ENCODE peak calls at places on chromosomes 7 and 10, in six cellular contexts. S is Panc1, Q is GM12878, G is K562, N is HCT116, T is HepG2. P is an unnamed sample.

GRCh38 chr7:139777304-139777890 is 401 bp downstream of the HIPK2 start:
- DNase-seq in Q (no peak), S (no peak), N (no peak), T (no peak), G (peak), P (peak)

GRCh38 chr10:49176310-49177268 is 11.6 kb downstream of the TMEM273 start:
- DNase-seq in G (peak), T (no peak), N (no peak), Q (no peak), S (no peak), P (no peak)

GRCh38 chr10:6195376-6195775 is 7.4 kb upstream of the PFKFB3 start:
- DNase-seq in Q (no peak), N (no peak), G (no peak), S (no peak), T (no peak), P (no peak)

GRCh38 chr10:343231-344215 is 208.3 kb downstream of the ZMYND11 start:
- DNase-seq in T (no peak), Q (no peak), G (no peak), N (no peak), S (no peak), P (no peak)

GRCh38 chr7:65475040-65475726 is 101.5 kb downstream of the ZNF92 start:
- DNase-seq in S (no peak), T (no peak), Q (no peak), N (no peak), G (no peak), P (no peak)

GRCh38 chr10:119595715-119596515 is 849 bp downstream of the TIAL1 start:
- DNase-seq in N (no peak), S (no peak), Q (no peak), G (peak), T (no peak), P (no peak)

GRCh38 chr7:68434857-68435256 is 1163.4 kb upstream of the AUTS2 start:
- DNase-seq in N (no peak), S (no peak), Q (no peak), T (no peak), G (no peak), P (no peak)

GRCh38 chr10:93475871-93476270 is 6.3 kb downstream of the MYOF start:
- DNase-seq in S (peak), T (peak), Q (no peak), G (no peak), N (peak), P (no peak)

GRCh38 chr7:33770581-33770980 is 134.8 kb upstream of the BMPER start:
- DNase-seq in S (no peak), Q (no peak), G (no peak), T (no peak), N (no peak), P (no peak)

GRCh38 chr7:106488465-106488864 is 172.5 kb downstream of the CCDC71L start:
- DNase-seq in N (no peak), G (no peak), T (no peak), Q (no peak), S (no peak), P (no peak)

GRCh38 chr10:78627254-78627795 is 441.4 kb upstream of the ZMIZ1 start:
- DNase-seq in G (no peak), T (no peak), Q (no peak), N (no peak), S (no peak), P (no peak)
- TF ChIP-seq SIN3A in G (no peak), T (no peak), Q (no peak), N (no peak), S (no peak), P (no peak)

GRCh38 chr10:70539471-70539870 is 60.9 kb downstream of the PALD1 start:
- DNase-seq in N (no peak), T (no peak), S (no peak), G (no peak), Q (no peak), P (no peak)

GRCh38 chr10:70542565-70542938 is 60.0 kb downstream of the PRF1 start:
- DNase-seq in N (no peak), S (no peak), T (no peak), G (no peak), Q (no peak), P (no peak)

GRCh38 chr10:70541738-70542564 is 60.6 kb downstream of the PRF1 start:
- DNase-seq in S (no peak), T (no peak), N (no peak), Q (no peak), G (no peak), P (no peak)

GRCh38 chr10:70540089-70540788 is 61.7 kb downstream of the PALD1 start:
- DNase-seq in T (peak), G (peak), S (no peak), N (no peak), Q (no peak), P (peak)

DNA sequence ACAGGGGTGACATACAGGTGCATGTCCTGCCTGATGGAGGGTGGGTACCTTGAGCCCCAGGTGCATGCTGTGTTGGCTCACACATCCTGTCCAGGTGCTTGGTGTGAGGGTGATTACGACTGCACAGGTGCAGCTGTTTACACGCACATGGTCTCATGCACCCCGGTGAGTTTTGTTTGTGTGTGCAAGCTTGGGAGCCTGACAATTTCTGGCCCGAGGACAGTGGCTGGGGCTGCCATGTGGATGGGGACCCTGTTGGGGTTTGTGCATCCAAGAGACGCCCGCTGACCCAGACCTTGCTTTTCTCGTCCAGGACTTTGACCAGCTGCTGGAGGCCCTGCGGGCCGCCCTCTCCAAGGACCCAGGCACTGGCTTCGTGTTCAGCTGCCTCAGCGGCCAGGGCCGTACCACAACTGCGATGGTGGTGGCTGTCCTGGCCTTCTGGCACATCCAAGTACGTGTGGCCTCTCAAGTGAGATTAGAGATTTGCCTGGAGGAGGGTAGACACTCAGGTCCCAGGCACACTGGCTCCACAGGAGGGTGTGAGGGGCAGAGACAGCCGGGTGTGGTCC is 61.7 kb downstream of the PRF1 start:
- DNase-seq in N (no peak), G (no peak), Q (no peak), T (no peak), S (no peak), P (no peak)
- TF ChIP-seq SIN3A in N (no peak), G (no peak), Q (no peak), T (no peak), S (no peak), P (no peak)

DNA sequence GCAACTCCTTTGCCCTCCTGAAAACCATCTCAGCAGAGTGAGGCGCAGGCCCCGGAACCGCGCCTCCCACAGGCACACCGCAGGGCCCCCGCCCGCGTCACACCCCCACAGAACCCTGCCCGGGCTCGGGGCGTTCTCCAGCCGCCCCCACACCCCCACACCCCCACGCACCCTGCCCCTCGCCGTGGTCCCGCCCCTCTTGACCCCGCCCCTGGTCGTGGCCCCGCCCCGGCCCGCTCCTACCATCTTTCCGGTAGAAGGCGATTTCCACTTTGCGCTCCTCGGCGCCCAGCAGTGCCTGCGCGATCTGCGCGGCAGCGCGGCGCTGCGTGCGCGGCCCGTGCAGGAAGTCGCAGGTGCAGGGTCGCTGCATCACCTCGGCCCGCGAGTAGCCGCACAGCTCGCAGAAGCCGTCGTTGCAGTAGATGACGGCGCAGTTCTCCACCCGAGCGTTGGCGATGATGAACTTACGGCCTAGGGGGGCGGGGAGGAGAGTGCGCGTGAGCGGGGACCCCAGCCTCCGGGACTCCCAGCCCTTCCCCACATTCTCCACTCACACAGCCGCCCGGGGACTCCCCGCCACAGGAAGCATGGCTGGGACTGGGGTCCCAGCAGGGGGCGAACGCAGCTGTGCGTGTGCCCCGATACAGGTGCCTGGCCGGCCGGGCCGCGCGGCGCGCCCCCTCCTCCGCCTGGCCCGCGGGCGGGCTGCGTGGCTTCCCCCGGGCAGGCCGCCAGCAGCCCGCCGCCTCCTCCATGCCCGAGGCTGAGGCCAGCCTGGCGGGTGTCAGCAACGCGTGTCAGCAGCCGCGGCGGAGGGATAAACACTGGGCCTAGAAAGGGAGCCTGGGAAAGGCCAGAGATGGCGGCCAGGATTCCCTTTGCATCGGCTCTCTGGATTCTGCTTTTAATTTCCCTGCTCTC is 3.4 kb downstream of the KCNH2 start:
- DNase-seq in Q (no peak), T (no peak), G (peak), S (no peak), N (peak), P (peak)
- TF ChIP-seq SIN3A in Q (no peak), T (no peak), G (peak), S (no peak), N (no peak), P (no peak)

GRCh38 chr7:152035807-152036206 is 10.3 kb downstream of the GALNT11 start:
- DNase-seq in T (no peak), Q (no peak), G (no peak), N (no peak), S (no peak), P (no peak)
- TF ChIP-seq SIN3A in T (no peak), Q (no peak), G (no peak), N (no peak), S (no peak), P (no peak)

GRCh38 chr10:78017856-78018255 is 11.5 kb downstream of the POLR3A start:
- DNase-seq in G (no peak), N (no peak), T (no peak), Q (no peak), S (no peak), P (no peak)
- TF ChIP-seq SIN3A in G (no peak), N (no peak), T (no peak), Q (no peak), S (no peak), P (no peak)

GRCh38 chr10:86169066-86169465 is 197.5 kb downstream of the GRID1 start:
- DNase-seq in G (no peak), Q (no peak), T (no peak), S (no peak), N (no peak), P (no peak)

GRCh38 chr10:86167762-86168128 is 198.8 kb downstream of the GRID1 start:
- DNase-seq in N (no peak), G (no peak), S (no peak), T (no peak), Q (no peak), P (no peak)

GRCh38 chr10:86168256-86168655 is 198.3 kb downstream of the GRID1 start:
- DNase-seq in T (no peak), N (no peak), G (no peak), S (no peak), Q (no peak), P (no peak)

GRCh38 chr10:86170255-86171153 is 196.1 kb downstream of the GRID1 start:
- DNase-seq in T (no peak), N (no peak), G (no peak), S (no peak), Q (peak), P (no peak)

GRCh38 chr10:86169506-86170254 is 196.9 kb downstream of the GRID1 start:
- DNase-seq in S (no peak), G (no peak), N (no peak), Q (no peak), T (no peak), P (no peak)
- TF ChIP-seq SIN3A in S (no peak), G (no peak), N (no peak), Q (no peak), T (no peak), P (no peak)

GRCh38 chr10:77351386-77351785 is 286.2 kb downstream of the KCNMA1 start:
- DNase-seq in T (no peak), G (no peak), S (no peak), N (no peak), Q (no peak), P (no peak)
- TF ChIP-seq SIN3A in T (no peak), G (no peak), S (no peak), N (no peak), Q (no peak), P (no peak)

GRCh38 chr7:134453526-134453925 is 5.4 kb downstream of the AKR1B1 start:
- DNase-seq in N (no peak), T (no peak), G (no peak), S (no peak), Q (no peak), P (no peak)

GRCh38 chr7:134452991-134453473 is 5.9 kb downstream of the AKR1B1 start:
- DNase-seq in Q (no peak), N (no peak), S (no peak), T (no peak), G (no peak), P (no peak)

GRCh38 chr7:134451656-134452055 is 7.2 kb downstream of the AKR1B1 start:
- DNase-seq in T (no peak), N (no peak), G (no peak), Q (no peak), S (no peak), P (no peak)

GRCh38 chr7:134452419-134452827 is 6.5 kb downstream of the AKR1B1 start:
- DNase-seq in N (no peak), G (no peak), S (no peak), T (no peak), Q (no peak), P (no peak)

DNA sequence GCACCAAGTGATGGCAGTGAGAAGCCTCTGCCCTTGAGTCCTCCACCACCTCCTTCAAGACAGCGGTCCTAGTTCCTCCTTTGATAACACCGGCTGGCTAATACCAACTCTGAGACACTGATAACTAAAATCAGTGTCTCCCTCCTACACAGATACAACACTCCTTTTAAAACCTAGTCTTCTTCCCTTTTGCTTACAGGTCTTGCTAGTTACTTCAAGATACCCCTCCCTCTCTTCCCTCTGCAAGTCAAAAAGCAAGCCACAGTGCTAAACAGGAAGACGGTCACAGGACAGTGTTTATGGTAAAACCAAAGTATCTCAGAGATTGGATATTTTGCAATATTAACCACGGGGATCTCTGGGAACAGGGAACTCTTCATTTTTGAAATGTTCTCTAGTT is 4.6 kb downstream of the AKR1B1 start:
- DNase-seq in Q (no peak), G (no peak), N (no peak), T (no peak), S (no peak), P (no peak)
- TF ChIP-seq SIN3A in Q (no peak), G (no peak), N (no peak), T (no peak), S (no peak), P (no peak)

GRCh38 chr7:29289156-29290021 is 94.8 kb downstream of the CHN2 start:
- DNase-seq in N (no peak), Q (peak), S (no peak), G (no peak), T (peak), P (no peak)
- TF ChIP-seq SIN3A in N (no peak), Q (no peak), S (no peak), G (no peak), T (no peak), P (no peak)